ENCODE peak calls at places on chromosomes 1 and 21, in five cellular contexts. C is breast epithelium, H is stomach, X is prostate gland, U is esophagus muscularis mucosa. V is an unnamed sample.

GRCh38 chr1:93659805-93660479 is 21.7 kb downstream of the BCAR3 start:
- DNase-seq in C (no peak), H (no peak), X (no peak), U (no peak), V (no peak)

GRCh38 chr1:26820784-26821269 is 5.7 kb upstream of the ZDHHC18 start:
- DNase-seq in C (no peak), H (no peak), X (no peak), U (no peak), V (peak)

GRCh38 chr1:164588388-164589341 is 29.7 kb downstream of the PBX1 start:
- DNase-seq in C (peak), H (no peak), X (no peak), U (peak), V (no peak)

GRCh38 chr1:29113407-29114117 is 10.1 kb downstream of the TMEM200B start:
- DNase-seq in C (no peak), H (no peak), X (no peak), U (no peak), V (no peak)

GRCh38 chr1:65067491-65068201 is 80.4 kb upstream of the AK4 start:
- DNase-seq in C (peak), H (peak), X (peak), U (peak), V (peak)

GRCh38 chr1:59765036-59765730 is 49.6 kb upstream of the HOOK1 start:
- DNase-seq in C (no peak), H (no peak), X (peak), U (no peak), V (no peak)

GRCh38 chr1:84771895-84772294 is 81.6 kb upstream of the SSX2IP start:
- DNase-seq in C (no peak), H (no peak), X (no peak), U (no peak), V (no peak)

GRCh38 chr1:71157151-71157550 is 76.3 kb upstream of the ZRANB2 start:
- DNase-seq in C (no peak), H (no peak), X (no peak), U (no peak), V (no peak)

GRCh38 chr1:243433737-243434370 is 178.0 kb downstream of the SDCCAG8 start:
- DNase-seq in C (no peak), H (no peak), X (no peak), U (no peak), V (no peak)

GRCh38 chr1:93000751-93001175 is 39.5 kb upstream of the DIPK1A start:
- DNase-seq in C (no peak), H (no peak), X (no peak), U (peak), V (no peak)

GRCh38 chr21:38914531-38915385 is 109.0 kb downstream of the ETS2 start:
- DNase-seq in C (no peak), H (no peak), X (no peak), U (no peak), V (no peak)

GRCh38 chr21:30257773-30258172 is 25.0 kb downstream of the KRTAP24-1 start:
- DNase-seq in C (no peak), H (no peak), X (no peak), U (no peak), V (no peak)

GRCh38 chr1:36884029-36884701 is 150.2 kb downstream of the GRIK3 start:
- DNase-seq in C (no peak), H (peak), X (peak), U (peak), V (no peak)

GRCh38 chr1:25520446-25521061 is 22.9 kb upstream of the LDLRAP1 start:
- DNase-seq in C (no peak), H (peak), X (peak), U (no peak), V (no peak)

GRCh38 chr1:19262047-19262446 is 10.4 kb downstream of the MRTO4 start:
- DNase-seq in C (no peak), H (no peak), X (no peak), U (no peak), V (no peak)

GRCh38 chr1:172582889-172583288 is 49.9 kb downstream of the SUCO start:
- DNase-seq in C (no peak), H (no peak), X (no peak), U (no peak), V (no peak)

GRCh38 chr21:33301632-33302002 is 23.2 kb upstream of the IFNAR1 start:
- DNase-seq in C (no peak), H (no peak), X (no peak), U (no peak), V (no peak)

GRCh38 chr1:208242829-208243521 is 1.2 kb downstream of the PLXNA2 start:
- DNase-seq in C (no peak), H (peak), X (no peak), U (no peak), V (no peak)

GRCh38 chr1:89605692-89606091 is 27.2 kb upstream of the LRRC8C start:
- DNase-seq in C (no peak), H (no peak), X (no peak), U (no peak), V (no peak)

GRCh38 chr1:167661527-167662436 is 31.8 kb downstream of the RCSD1 start:
- DNase-seq in C (no peak), H (no peak), X (no peak), U (no peak), V (no peak)

GRCh38 chr1:38000529-38001453 is 4.5 kb downstream of the FHL3 start:
- DNase-seq in C (peak), H (no peak), X (no peak), U (peak), V (no peak)

GRCh38 chr1:228337711-228338520 is 68.7 kb downstream of the TRIM11 start:
- DNase-seq in C (no peak), H (no peak), X (no peak), U (no peak), V (no peak)

GRCh38 chr1:39691383-39692151 is at the start of gene HPCAL4:
- DNase-seq in C (peak), H (peak), X (peak), U (peak), V (peak)
- TF ChIP-seq POLR2A in C (no peak), H (no peak), X (peak), U (no peak), V (no peak)

GRCh38 chr1:155051777-155052398 is 772 bp downstream of the ADAM15 start:
- DNase-seq in C (peak), H (peak), X (peak), U (no peak), V (no peak)

GRCh38 chr1:155052412-155053400 is 1.6 kb downstream of the ADAM15 start:
- DNase-seq in C (no peak), H (no peak), X (peak), U (no peak), V (no peak)

GRCh38 chr1:155051342-155051776 is 243 bp downstream of the ADAM15 start:
- DNase-seq in C (no peak), H (no peak), X (no peak), U (no peak), V (no peak)

GRCh38 chr1:155049651-155050559 is 1.2 kb upstream of the ADAM15 start:
- DNase-seq in C (peak), H (no peak), X (peak), U (no peak), V (no peak)

DNA sequence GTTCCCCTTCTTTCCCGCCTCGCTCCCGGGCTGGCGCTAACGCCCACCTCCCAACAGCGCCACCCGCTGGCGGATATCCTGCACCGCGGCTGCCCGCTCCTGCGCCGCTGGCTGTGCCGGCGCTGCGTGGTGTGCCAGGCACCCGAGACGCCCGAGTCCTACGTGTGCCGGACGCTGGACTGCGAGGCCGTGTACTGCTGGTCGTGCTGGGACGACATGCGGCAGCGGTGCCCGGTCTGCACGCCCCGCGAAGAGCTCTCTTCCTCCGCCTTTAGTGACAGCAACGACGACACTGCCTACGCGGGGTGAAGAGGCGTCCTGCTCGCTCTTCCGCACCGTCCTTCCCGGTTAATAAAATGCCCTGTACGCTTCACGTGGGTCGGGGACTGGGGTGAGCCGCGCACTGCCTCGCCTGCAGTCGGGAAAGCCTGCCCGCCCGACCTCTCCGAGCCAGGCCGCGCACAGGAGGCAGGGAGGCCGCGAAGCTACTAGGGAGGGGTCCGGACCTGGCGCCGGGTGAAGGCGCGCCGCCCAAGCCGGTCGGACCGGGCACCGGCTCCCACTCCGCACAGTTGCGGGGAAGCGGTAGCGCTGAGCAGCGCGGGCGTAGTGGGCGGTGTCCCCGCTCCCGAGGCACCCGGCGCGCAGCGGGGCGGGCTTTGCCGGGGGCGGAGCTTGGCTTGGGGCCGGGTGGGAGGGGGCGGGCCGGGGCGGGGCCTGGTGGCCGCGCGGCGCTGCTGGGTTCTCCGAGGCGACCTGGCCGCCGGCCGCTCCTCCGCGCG is at the start of gene ADAM15:
- DNase-seq in C (peak), H (peak), X (peak), U (no peak), V (peak)
- TF ChIP-seq POLR2AphosphoS5 in C (peak), H (peak), X (peak), U (peak), V (no peak)

GRCh38 chr1:117682372-117682771 is 76.5 kb downstream of the TENT5C start:
- DNase-seq in C (no peak), H (no peak), X (no peak), U (peak), V (no peak)
- TF ChIP-seq POLR2A in C (no peak), H (no peak), X (no peak), U (no peak), V (no peak)

DNA sequence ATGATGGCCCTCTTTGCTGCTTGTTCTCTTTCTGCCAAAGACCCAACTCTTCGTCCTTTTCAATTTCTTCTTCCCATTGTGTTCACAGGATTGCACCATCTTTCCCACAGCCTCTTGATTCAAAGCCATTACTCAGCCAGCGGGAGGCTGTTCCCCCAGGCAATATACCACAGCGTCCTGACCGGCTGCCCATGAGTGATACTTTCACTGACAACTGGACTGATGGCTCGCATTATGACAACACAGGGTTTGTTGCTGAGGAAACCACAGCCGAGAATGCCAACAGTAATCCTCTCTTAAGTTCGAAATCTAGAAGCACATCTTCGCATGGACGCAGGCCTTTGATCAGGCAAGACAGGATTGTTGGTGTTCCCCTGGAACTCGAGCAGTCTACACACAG is 167.4 kb downstream of the LRRC40 start:
- DNase-seq in C (no peak), H (no peak), X (no peak), U (no peak), V (no peak)
- TF ChIP-seq POLR2AphosphoS5 in C (no peak), H (no peak), X (no peak), U (no peak), V (no peak)

DNA sequence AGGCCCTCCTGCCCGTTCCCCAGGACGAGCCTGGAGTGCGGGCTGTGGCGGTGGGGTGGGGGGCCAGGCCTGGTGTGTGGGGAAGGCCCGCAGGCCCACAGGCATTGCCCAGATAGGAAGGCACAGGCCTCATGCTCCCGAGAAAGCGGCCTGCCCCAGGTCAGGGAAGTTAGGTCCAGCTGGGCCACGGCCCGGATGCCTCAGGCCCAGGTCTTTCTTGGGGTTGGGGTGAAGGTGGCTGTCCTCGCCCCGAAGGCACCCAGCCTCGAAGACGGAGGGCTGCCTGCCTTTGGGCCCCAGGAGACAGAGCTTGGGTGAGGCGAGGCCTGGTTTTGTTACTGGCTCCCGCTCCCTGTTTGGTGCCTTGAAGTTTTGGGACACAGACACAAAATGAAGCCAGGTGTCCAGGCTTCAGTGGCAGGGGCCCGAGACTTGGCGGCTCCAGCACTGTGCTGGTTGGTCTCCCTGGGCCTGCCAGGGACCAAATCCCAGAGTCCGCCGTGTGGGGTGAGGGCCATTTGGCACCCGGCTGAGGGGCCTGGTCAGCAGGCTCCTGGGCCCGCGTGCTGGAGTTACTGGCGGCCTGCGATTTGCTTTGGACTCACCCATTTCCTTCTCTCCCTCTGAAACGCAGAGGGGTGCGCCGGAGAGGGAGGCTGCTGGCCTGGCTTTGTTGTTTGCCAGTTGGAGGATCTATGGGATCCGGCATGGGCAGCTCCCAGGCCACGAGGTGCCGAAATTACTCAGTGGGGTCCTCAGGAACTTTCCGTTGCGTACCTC is 2.0 kb downstream of the SKI start:
- DNase-seq in C (no peak), H (no peak), X (no peak), U (no peak), V (no peak)
- TF ChIP-seq POLR2A in C (no peak), H (no peak), X (peak), U (no peak), V (no peak)

GRCh38 chr1:221776495-221777413 is 34.9 kb upstream of the DUSP10 start:
- DNase-seq in C (no peak), H (no peak), X (no peak), U (no peak), V (no peak)
- TF ChIP-seq POLR2AphosphoS5 in C (no peak), H (no peak), X (no peak), U (no peak), V (no peak)

V was measured in GM12891.